ENCODE peak calls at places on chromosomes 11 and 22, in ten cellular contexts. O is astrocyte of the hippocampus; G is Jurkat, Clone E6-1; L is ELR; K is NCI-H187; A is fibroblast of the conjunctiva; H is NCI-H1930; M is activated naive CD4-positive, alpha-beta T cell; J is iris pigment epithelial cell; C is HT-29. D is an unnamed sample.

GRCh38 chr11:72631806-72632731 is 42.2 kb downstream of the PDE2A start:
- DNase-seq in M (no peak), A (no peak), J (no peak), H (no peak), C (no peak), K (no peak), G (no peak), O (peak), L (peak), D (peak)

GRCh38 chr11:120354068-120354467 is 17.9 kb downstream of the ARHGEF12 start:
- DNase-seq in A (no peak), O (no peak), H (no peak), J (peak), G (no peak), L (peak), M (no peak), K (no peak), C (no peak), D (no peak)

GRCh38 chr22:47398921-47399790 is 636.7 kb downstream of the TBC1D22A start:
- DNase-seq in O (no peak), L (no peak), K (no peak), J (no peak), A (no peak), M (no peak), H (no peak), G (no peak), C (no peak), D (no peak)

GRCh38 chr11:133202816-133203215 is 329.5 kb downstream of the OPCML start:
- DNase-seq in O (no peak), L (no peak), M (no peak), C (peak), G (peak), J (no peak), A (no peak), K (no peak), H (no peak), D (no peak)

GRCh38 chr11:40276960-40277359 is 1182.5 kb downstream of the LRRC4C start:
- DNase-seq in L (no peak), A (no peak), G (peak), O (no peak), M (no peak), K (no peak), C (no peak), H (no peak), J (no peak), D (no peak)

GRCh38 chr11:16788141-16789060 is 50.0 kb downstream of the C11orf58 start:
- DNase-seq in M (peak), C (peak), G (peak), A (peak), K (peak), O (peak), L (peak), H (peak), J (peak), D (peak)

GRCh38 chr11:66317766-66318575 is 1.1 kb upstream of the CD248 start:
- DNase-seq in L (peak), O (no peak), M (no peak), C (no peak), A (peak), G (peak), J (peak), K (no peak), H (no peak), D (peak)

GRCh38 chr11:111775024-111775710 is 9.0 kb upstream of the PPP2R1B start:
- DNase-seq in C (no peak), J (peak), O (peak), M (no peak), G (no peak), H (no peak), L (no peak), A (no peak), K (no peak), D (no peak)

GRCh38 chr11:121841487-121842167 is 274.4 kb downstream of the BLID start:
- DNase-seq in G (no peak), H (no peak), K (no peak), A (peak), L (peak), O (peak), M (no peak), C (no peak), J (peak), D (no peak)

GRCh38 chr11:120974980-120975379 is 48.9 kb upstream of the TBCEL start:
- DNase-seq in O (peak), C (no peak), A (no peak), G (no peak), M (no peak), L (no peak), K (no peak), H (no peak), J (no peak), D (no peak)

GRCh38 chr22:34129691-34130486 is 209.6 kb upstream of the LARGE1 start:
- DNase-seq in C (no peak), G (no peak), O (no peak), K (no peak), J (no peak), H (no peak), A (no peak), M (no peak), L (no peak), D (no peak)

GRCh38 chr11:35682230-35683195 is 19.9 kb downstream of the TRIM44 start:
- DNase-seq in J (peak), G (no peak), M (no peak), L (no peak), C (peak), H (no peak), O (peak), A (no peak), K (peak), D (peak)

D was measured in SK-N-SH.